ENCODE peak calls at places on chromosomes 13 and 19, in four cellular contexts. Q is heart right ventricle; Z is CD8-positive, alpha-beta T cell; M is A549. O is an unnamed sample.

GRCh38 chr13:27660511-27660910 is 38.8 kb downstream of the POLR1D start:
- DNase-seq in M (no peak), Q (no peak), Z (no peak), O (no peak)

GRCh38 chr13:29902632-29903305 is 52.4 kb upstream of the UBL3 start:
- DNase-seq in Q (no peak), M (no peak), Z (no peak), O (no peak)

GRCh38 chr19:42066075-42066754 is 3.8 kb downstream of the GRIK5 start:
- DNase-seq in Z (no peak), M (no peak), Q (no peak), O (no peak)

GRCh38 chr19:49591731-49592485 is 926 bp downstream of the PRR12 start:
- DNase-seq in M (peak; percentile 84), Q (peak; percentile 46), Z (no peak), O (peak; percentile 75)

GRCh38 chr13:40379794-40380608 is 286.4 kb downstream of the FOXO1 start:
- DNase-seq in M (no peak), Q (no peak), Z (no peak), O (no peak)

GRCh38 chr13:99741979-99742378 is 229.6 kb downstream of the ZIC5 start:
- DNase-seq in M (no peak), Q (no peak), Z (no peak), O (no peak)

GRCh38 chr19:8113017-8113416 is 36.4 kb downstream of the FBN3 start:
- DNase-seq in Q (no peak), M (no peak), Z (no peak), O (no peak)

GRCh38 chr19:16078759-16079707 is 2.7 kb downstream of the TPM4 start:
- DNase-seq in M (no peak), Z (peak; percentile 54), Q (no peak), O (peak; percentile 87)

GRCh38 chr13:74644239-74644638 is 510.0 kb upstream of the KLF12 start:
- DNase-seq in Q (no peak), Z (no peak), M (no peak), O (no peak)

GRCh38 chr13:112891477-112892401 is 77.3 kb upstream of the MCF2L start:
- DNase-seq in M (no peak), Q (no peak), Z (no peak), O (no peak)

GRCh38 chr19:55212447-55212846 is 3.1 kb upstream of the PTPRH start:
- DNase-seq in Q (no peak), M (peak; percentile 73), Z (no peak), O (no peak)

DNA sequence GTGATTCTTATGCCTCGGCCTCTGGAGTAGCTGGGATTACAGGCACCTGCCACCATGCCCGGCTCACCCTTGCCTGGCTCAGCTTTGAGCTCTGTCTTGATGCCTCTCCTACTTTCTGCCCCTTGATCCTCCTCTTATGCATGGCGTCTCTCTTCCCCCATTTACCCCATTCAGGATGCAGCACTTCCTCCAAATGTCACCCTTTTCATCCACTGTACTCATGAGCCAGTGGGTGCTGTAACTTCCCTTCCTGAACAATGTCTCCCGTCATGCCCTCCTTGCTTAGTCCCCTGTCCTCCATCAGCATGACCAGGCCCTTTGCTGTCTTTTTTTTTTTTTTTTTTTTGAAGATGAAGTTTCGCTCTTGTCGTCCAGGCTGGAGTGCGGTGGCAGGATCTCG is 3.4 kb upstream of the SIGLEC9 start:
- DNase-seq in Z (no peak), Q (no peak), M (no peak), O (no peak)
- H3K27ac ChIP-seq in Z (no peak overlapping the region), Q (no peak overlapping the region), M (no peak overlapping the region), O (no peak overlapping the region)

DNA sequence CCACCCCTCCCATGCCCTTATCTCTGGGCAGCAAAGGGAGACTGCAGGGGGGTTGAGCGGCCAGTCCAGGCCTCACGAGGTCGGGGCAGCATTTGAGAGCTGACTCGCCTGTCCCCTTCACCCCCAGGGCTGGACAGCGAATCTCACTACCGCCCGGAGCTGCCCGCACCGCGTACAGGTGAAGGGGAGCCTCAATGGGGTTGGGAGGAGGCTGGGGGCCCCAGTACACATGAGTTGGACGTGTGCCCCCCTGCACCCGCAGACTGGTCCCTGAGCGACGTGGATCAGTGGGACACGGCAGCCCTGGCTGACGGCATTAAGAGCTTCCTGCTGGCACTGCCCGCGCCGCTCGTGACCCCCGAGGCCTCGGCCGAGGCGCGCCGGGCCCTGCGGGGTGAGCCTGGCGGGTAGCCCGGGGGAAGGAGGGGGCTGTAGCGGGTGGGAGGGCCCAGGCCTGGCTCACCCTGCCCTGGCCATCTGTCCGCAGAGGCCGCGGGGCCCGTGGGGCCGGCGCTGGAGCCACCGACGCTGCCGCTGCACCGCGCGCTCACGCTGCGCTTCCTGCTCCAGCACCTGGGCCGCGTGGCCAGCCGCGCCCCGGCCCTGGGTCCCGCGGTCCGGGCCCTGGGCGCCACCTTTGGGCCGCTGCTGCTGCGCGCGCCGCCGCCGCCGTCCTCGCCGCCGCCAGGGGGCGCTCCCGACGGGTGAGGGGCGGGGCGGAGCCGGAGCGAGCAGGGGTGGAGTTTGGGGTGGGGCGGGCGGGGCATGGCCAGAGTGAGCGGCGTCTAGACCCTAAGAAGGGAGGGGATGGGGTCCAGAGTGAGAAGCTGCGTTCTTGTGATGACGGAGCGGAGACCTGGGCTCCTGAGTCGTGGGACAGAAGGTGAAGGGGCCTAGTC is 8.1 kb downstream of the PIK3R2 start:
- DNase-seq in M (peak; percentile 62), Q (peak; percentile 84), Z (peak; percentile 82), O (peak; percentile 58)
- H3K27ac ChIP-seq in M (peak overlapping the region; percentile 96), Q (peak overlapping the region; percentile 84), Z (peak overlapping the region; percentile 30), O (peak overlapping the region; percentile 76)

DNA sequence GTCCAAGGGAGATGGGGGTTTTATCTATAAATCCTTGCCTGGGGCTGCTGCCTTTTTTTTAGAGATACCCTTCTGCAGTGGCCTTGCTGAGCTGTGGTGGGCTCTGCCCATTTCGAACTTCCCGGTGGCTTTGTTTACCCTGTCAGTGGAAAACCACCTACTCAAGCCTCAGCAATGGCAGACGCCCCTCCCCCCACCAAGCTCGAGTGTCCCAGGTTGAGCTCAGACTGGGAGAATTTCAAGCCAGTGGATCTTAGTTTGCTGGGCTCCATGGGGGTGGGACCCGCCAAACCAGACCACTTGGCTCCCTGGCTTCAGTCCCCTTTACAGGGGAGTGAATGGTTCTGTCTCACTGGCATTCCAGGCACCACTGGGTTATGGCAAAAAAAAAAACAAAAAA is 21.6 kb downstream of the LGALS13 start:
- DNase-seq in M (no peak), Q (no peak), Z (no peak), O (no peak)
- H3K27ac ChIP-seq in M (no peak overlapping the region), Q (no peak overlapping the region), Z (no peak overlapping the region), O (no peak overlapping the region)

GRCh38 chr13:50686547-50686946 is 156.9 kb downstream of the DLEU7 start:
- DNase-seq in Z (no peak), M (no peak), Q (no peak), O (no peak)
- H3K27ac ChIP-seq in Z (no peak overlapping the region), M (no peak overlapping the region), Q (peak overlapping the region; percentile 82), O (no peak overlapping the region)

DNA sequence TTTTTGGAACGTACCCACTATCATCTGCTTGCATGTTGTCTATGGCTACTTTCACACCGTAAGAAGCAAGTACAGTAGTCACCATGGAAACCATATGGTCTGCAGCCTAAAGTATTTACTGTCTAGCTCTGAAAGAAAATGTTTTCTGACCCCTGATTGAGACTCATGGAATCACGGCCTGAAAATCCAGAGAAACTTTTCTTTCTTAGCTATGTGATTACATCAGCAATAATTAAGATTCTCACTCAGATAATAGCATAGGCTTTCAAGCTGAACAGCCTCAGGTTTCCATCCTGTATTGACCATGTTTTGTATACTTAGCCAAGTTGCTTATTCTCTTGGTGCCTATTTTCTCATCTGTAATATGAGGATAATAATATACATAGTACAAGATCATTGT is 264.6 kb downstream of the NHLRC3 start:
- DNase-seq in Z (no peak), M (no peak), Q (no peak), O (no peak)
- H3K27ac ChIP-seq in Z (no peak overlapping the region), M (no peak overlapping the region), Q (no peak overlapping the region), O (no peak overlapping the region)

GRCh38 chr19:5644051-5644450 is 21.2 kb downstream of the SAFB start:
- DNase-seq in M (no peak), Q (no peak), Z (no peak), O (no peak)
- H3K27ac ChIP-seq in M (no peak overlapping the region), Q (no peak overlapping the region), Z (no peak overlapping the region), O (no peak overlapping the region)

DNA sequence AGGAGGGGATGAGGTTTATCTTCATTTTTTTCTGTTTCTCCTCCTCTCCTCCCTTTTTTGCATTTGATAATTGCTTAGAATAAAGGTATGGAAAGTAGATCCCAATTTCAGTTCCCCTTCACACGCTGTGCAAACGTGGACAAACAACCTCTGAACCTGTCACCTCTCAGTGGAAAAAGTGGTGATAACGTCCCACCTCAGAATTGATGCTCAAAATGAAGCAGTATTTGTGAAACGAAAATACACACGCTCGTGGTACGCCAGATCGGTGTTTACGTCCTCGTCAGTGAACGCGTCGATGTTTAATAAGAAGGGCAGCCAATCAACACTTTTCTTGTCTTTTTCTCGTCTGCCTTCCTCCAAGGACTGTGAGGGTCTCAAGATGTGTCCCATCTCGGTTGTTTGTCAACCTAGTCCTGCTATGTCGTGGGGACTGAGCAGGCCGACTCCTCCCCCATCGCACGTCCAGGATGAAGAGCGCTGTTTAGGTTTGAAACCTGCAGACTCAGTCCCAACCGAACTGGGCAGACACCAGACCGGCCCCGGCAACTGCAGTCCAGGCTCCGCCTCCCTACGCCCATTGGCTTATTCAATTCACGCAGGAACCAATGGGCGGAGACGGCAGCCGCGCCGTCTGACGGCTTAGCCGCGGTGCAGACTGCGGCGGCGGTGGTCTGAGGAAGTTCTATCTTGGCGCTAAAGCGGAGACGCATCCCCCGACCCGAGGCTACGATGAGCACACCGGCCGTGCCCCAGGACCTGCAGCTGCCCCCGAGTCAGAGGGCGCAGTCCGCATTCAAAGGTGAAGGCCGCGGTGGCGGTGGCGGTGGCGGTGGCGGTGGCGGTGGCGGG is at the start of gene CKAP2:
- DNase-seq in Q (peak; percentile 91), Z (peak; percentile 88), M (peak; percentile 76), O (peak; percentile 96)
- H3K27ac ChIP-seq in Q (peak within 1 kb of the TSS; percentile 77), Z (peak within 1 kb of the TSS; percentile 94), M (peak within 1 kb of the TSS; percentile 91), O (peak within 1 kb of the TSS; percentile 83)

GRCh38 chr19:44772969-44773368 is 4.7 kb upstream of the CBLC start:
- DNase-seq in M (no peak), Q (no peak), Z (no peak), O (no peak)
- H3K27ac ChIP-seq in M (peak overlapping the region; percentile 88), Q (no peak overlapping the region), Z (no peak overlapping the region), O (no peak overlapping the region)